ENCODE peak calls at places on chromosomes 3 and 15, in five cellular contexts. E, Y, M, B and R are unnamed samples.
A peak's percentile ranks its signal among the peaks of the same experiment; 100 is the strongest.

GRCh38 chr3:129522953-129523352 is 5.5 kb upstream of the RHO start:
- DNase-seq in E (no peak), Y (no peak), M (no peak), B (no peak), R (no peak)

GRCh38 chr3:37148208-37148607 is 26.2 kb downstream of the LRRFIP2 start:
- DNase-seq in E (no peak), Y (no peak), M (no peak), B (no peak), R (no peak)

GRCh38 chr3:108818404-108818803 is 4.2 kb upstream of the TRAT1 start:
- DNase-seq in E (no peak), Y (no peak), M (peak; percentile 26), B (no peak), R (no peak)

GRCh38 chr15:98976500-98976899 is 31.1 kb downstream of the PGPEP1L start:
- DNase-seq in E (no peak), Y (no peak), M (no peak), B (no peak), R (no peak)

GRCh38 chr3:71107926-71108325 is 475.6 kb downstream of the FOXP1 start:
- DNase-seq in E (no peak), Y (peak; percentile 76), M (no peak), B (no peak), R (no peak)

GRCh38 chr15:57751177-57751800 is 44.8 kb downstream of the POLR2M start:
- DNase-seq in E (no peak), Y (peak; percentile 68), M (peak; percentile 26), B (peak; percentile 13), R (no peak)

GRCh38 chr3:194091141-194091540 is 44.8 kb upstream of the HES1 start:
- DNase-seq in E (no peak), Y (no peak), M (no peak), B (no peak), R (no peak)

GRCh38 chr15:32683231-32683630 is 34.6 kb upstream of the GREM1 start:
- DNase-seq in E (no peak), Y (no peak), M (no peak), B (no peak), R (no peak)

GRCh38 chr3:71119171-71119570 is 464.4 kb downstream of the FOXP1 start:
- DNase-seq in E (no peak), Y (peak; percentile 47), M (no peak), B (no peak), R (no peak)

GRCh38 chr3:37995652-37996641 is 5.4 kb downstream of the VILL start:
- DNase-seq in E (no peak), Y (no peak), M (no peak), B (no peak), R (no peak)

GRCh38 chr3:14592390-14592789 is 52.2 kb upstream of the GRIP2 start:
- DNase-seq in E (no peak), Y (no peak), M (no peak), B (no peak), R (no peak)

GRCh38 chr15:83046558-83047127 is 20.4 kb downstream of the BTBD1 start:
- DNase-seq in E (no peak), Y (peak; percentile 87), M (no peak), B (no peak), R (no peak)

GRCh38 chr3:100697183-100697582 is 12.1 kb upstream of the TFG start:
- DNase-seq in E (no peak), Y (no peak), M (no peak), B (no peak), R (no peak)

GRCh38 chr3:43784640-43785011 is 93.9 kb downstream of the ABHD5 start:
- DNase-seq in E (no peak), Y (no peak), M (no peak), B (no peak), R (no peak)

GRCh38 chr3:72174043-72174442 is 389.1 kb upstream of the PROK2 start:
- DNase-seq in E (no peak), Y (peak; percentile 47), M (no peak), B (no peak), R (no peak)

GRCh38 chr15:23877502-23878412 is 190.7 kb upstream of the NDN start:
- DNase-seq in E (no peak), Y (no peak), M (no peak), B (no peak), R (peak; percentile 45)

GRCh38 chr3:37852097-37852496 is 9.6 kb upstream of the CTDSPL start:
- DNase-seq in E (no peak), Y (peak; percentile 58), M (no peak), B (no peak), R (no peak)

GRCh38 chr15:93038064-93038705 is 50.8 kb downstream of the RGMA start:
- DNase-seq in E (no peak), Y (no peak), M (no peak), B (no peak), R (no peak)

GRCh38 chr3:97838393-97838792 is 16.6 kb downstream of the CRYBG3 start:
- DNase-seq in E (no peak), Y (no peak), M (no peak), B (no peak), R (no peak)

GRCh38 chr3:45976191-45977091 is 19.2 kb downstream of the FYCO1 start:
- DNase-seq in E (no peak), Y (no peak), M (no peak), B (no peak), R (no peak)

GRCh38 chr3:13346481-13347389 is 73.4 kb downstream of the NUP210 start:
- DNase-seq in E (no peak), Y (no peak), M (peak; percentile 43), B (no peak), R (no peak)

GRCh38 chr3:187222801-187223200 is 25.5 kb downstream of the RTP1 start:
- DNase-seq in E (no peak), Y (no peak), M (no peak), B (no peak), R (no peak)

GRCh38 chr15:63146684-63147083 is 10.6 kb downstream of the RPS27L start:
- DNase-seq in E (no peak), Y (no peak), M (no peak), B (no peak), R (no peak)

GRCh38 chr3:155805204-155805801 is 775 bp downstream of the C3orf33 start:
- DNase-seq in E (no peak), Y (peak; percentile 30), M (no peak), B (no peak), R (no peak)

GRCh38 chr3:50132421-50133282 is 22.5 kb upstream of the SEMA3F start:
- DNase-seq in E (no peak), Y (no peak), M (no peak), B (no peak), R (no peak)

GRCh38 chr3:48186993-48187578 is 1.1 kb downstream of the CDC25A start:
- DNase-seq in E (no peak), Y (peak; percentile 34), M (no peak), B (no peak), R (no peak)

GRCh38 chr15:63288778-63289378 is 11.5 kb downstream of the APH1B start:
- DNase-seq in E (no peak), Y (peak; percentile 84), M (peak; percentile 49), B (no peak), R (no peak)

GRCh38 chr3:64399205-64399800 is 174.0 kb upstream of the PRICKLE2 start:
- DNase-seq in E (no peak), Y (peak; percentile 79), M (peak; percentile 39), B (peak; percentile 18), R (no peak)

GRCh38 chr3:69143605-69144004 is 21.2 kb upstream of the LMOD3 start:
- DNase-seq in E (no peak), Y (peak; percentile 40), M (no peak), B (no peak), R (no peak)

GRCh38 chr3:28349397-28350000 is 875 bp upstream of the AZI2 start:
- DNase-seq in E (no peak), Y (peak; percentile 82), M (no peak), B (no peak), R (no peak)

DNA sequence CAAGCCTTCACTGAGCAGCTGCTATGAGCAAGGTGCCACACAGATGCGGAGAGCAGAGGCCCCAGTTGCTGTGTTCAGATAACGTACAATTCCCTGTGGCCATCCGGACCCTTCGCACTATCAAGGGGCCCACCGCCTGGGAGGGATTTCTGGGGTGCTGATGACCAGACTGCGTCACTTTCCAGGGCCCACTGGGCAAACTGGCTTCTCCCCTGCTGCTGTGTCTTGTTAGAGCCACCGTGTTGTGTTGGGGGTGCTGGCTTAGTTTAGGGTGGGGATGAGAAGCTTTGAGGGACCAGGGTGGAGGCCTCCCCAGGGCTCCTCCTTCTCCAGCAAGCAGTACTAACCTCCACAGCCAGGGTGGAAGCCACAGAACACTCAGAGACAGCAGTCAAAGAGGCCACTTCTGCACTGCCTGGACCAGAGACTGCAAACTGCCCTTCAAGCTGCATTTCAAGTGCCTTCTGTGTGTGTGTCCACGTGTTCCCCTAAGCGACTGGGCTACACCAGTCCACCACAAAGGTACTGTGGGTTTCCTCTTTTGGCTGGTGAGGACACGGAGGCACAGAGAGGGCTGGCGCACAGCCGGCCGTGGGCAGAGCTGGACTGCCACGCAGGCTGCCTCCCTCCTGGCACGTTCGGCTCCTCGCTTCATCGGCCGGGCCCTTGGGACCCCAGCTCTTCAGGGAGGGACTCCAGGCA is 61.1 kb downstream of the MGLL start:
- DNase-seq in E (no peak), Y (no peak), M (peak; percentile 44), B (no peak), R (no peak)
- TF ChIP-seq CTCF in E (no peak), Y (no peak), M (no peak), B (no peak), R (no peak)

GRCh38 chr15:72379856-72380255 is 4.0 kb upstream of the HEXA start:
- DNase-seq in E (no peak), Y (no peak), M (no peak), B (no peak), R (no peak)

GRCh38 chr15:72380743-72381142 is 4.9 kb upstream of the HEXA start:
- DNase-seq in E (no peak), Y (no peak), M (no peak), B (no peak), R (no peak)

GRCh38 chr15:72382146-72382545 is 6.3 kb upstream of the HEXA start:
- DNase-seq in E (no peak), Y (no peak), M (peak; percentile 26), B (no peak), R (no peak)
- TF ChIP-seq CTCF in E (no peak), Y (peak; percentile 33), M (peak; percentile 15), B (peak; percentile 45), R (no peak)

GRCh38 chr3:41867533-41867932 is 94.4 kb downstream of the ULK4 start:
- DNase-seq in E (no peak), Y (no peak), M (no peak), B (no peak), R (no peak)

GRCh38 chr3:41866298-41866697 is 95.6 kb downstream of the ULK4 start:
- DNase-seq in E (no peak), Y (no peak), M (no peak), B (no peak), R (no peak)

GRCh38 chr3:41863024-41863423 is 98.9 kb downstream of the ULK4 start:
- DNase-seq in E (no peak), Y (no peak), M (no peak), B (no peak), R (no peak)
- TF ChIP-seq CTCF in E (no peak), Y (peak; percentile 13), M (no peak), B (peak; percentile 3), R (no peak)

GRCh38 chr15:96703087-96703486 is 372.6 kb downstream of the NR2F2 start:
- DNase-seq in E (no peak), Y (no peak), M (no peak), B (no peak), R (no peak)

GRCh38 chr15:96703794-96704550 is 373.5 kb downstream of the NR2F2 start:
- DNase-seq in E (no peak), Y (no peak), M (no peak), B (no peak), R (no peak)

GRCh38 chr15:96701876-96702275 is 371.4 kb downstream of the NR2F2 start:
- DNase-seq in E (no peak), Y (no peak), M (no peak), B (no peak), R (no peak)

GRCh38 chr15:96699871-96700401 is 369.4 kb downstream of the NR2F2 start:
- DNase-seq in E (no peak), Y (no peak), M (no peak), B (no peak), R (no peak)

GRCh38 chr15:96701443-96701842 is 370.9 kb downstream of the NR2F2 start:
- DNase-seq in E (no peak), Y (no peak), M (no peak), B (no peak), R (no peak)
- TF ChIP-seq CTCF in E (no peak), Y (no peak), M (no peak), B (no peak), R (no peak)